ENCODE peak calls at places on chromosomes 5 and 9, in six cellular contexts. One of them, this sample, is unnamed.

GRCh38 chr9:137070201-137070905 is at the start of gene SAPCD2:
- DNase-seq in lower lobe of right lung: peak; percentile 94
- DNase-seq in MM.1S: peak; percentile 94
- DNase-seq in CD8-positive, alpha-beta T cell: peak; percentile 66
- DNase-seq in NT2/D1: peak; percentile 80
- DNase-seq in A673: peak; percentile 95
- DNase-seq in this sample: peak; percentile 89

GRCh38 chr9:93094294-93095204 is 1.5 kb upstream of the CARD19 start:
- DNase-seq in A673: peak; percentile 46
- DNase-seq in CD8-positive, alpha-beta T cell: no peak
- DNase-seq in NT2/D1: no peak
- DNase-seq in lower lobe of right lung: peak; percentile 74
- DNase-seq in MM.1S: peak; percentile 36
- DNase-seq in this sample: peak; percentile 28

GRCh38 chr5:167678457-167678856 is 613.0 kb upstream of the WWC1 start:
- DNase-seq in lower lobe of right lung: no peak
- DNase-seq in MM.1S: no peak
- DNase-seq in NT2/D1: no peak
- DNase-seq in A673: peak; percentile 26
- DNase-seq in CD8-positive, alpha-beta T cell: no peak
- DNase-seq in this sample: no peak

GRCh38 chr9:92607088-92607487 is 62.8 kb downstream of the IPPK start:
- DNase-seq in lower lobe of right lung: no peak
- DNase-seq in A673: no peak
- DNase-seq in NT2/D1: no peak
- DNase-seq in CD8-positive, alpha-beta T cell: no peak
- DNase-seq in MM.1S: peak; percentile 84
- DNase-seq in this sample: no peak

GRCh38 chr9:19554518-19554917 is 145.7 kb downstream of the ACER2 start:
- DNase-seq in NT2/D1: no peak
- DNase-seq in lower lobe of right lung: no peak
- DNase-seq in CD8-positive, alpha-beta T cell: no peak
- DNase-seq in MM.1S: no peak
- DNase-seq in A673: no peak
- DNase-seq in this sample: no peak

GRCh38 chr9:30299126-30299780 is 2085.2 kb upstream of the ACO1 start:
- DNase-seq in MM.1S: no peak
- DNase-seq in A673: no peak
- DNase-seq in lower lobe of right lung: no peak
- DNase-seq in NT2/D1: no peak
- DNase-seq in CD8-positive, alpha-beta T cell: no peak
- DNase-seq in this sample: no peak

GRCh38 chr9:96449844-96450612 is at the start of gene HABP4:
- DNase-seq in NT2/D1: peak; percentile 93
- DNase-seq in MM.1S: peak; percentile 95
- DNase-seq in lower lobe of right lung: peak; percentile 98
- DNase-seq in CD8-positive, alpha-beta T cell: peak; percentile 89
- DNase-seq in A673: peak; percentile 96
- DNase-seq in this sample: peak; percentile 91

GRCh38 chr9:86943871-86944240 is 3.5 kb downstream of the GAS1 start:
- DNase-seq in CD8-positive, alpha-beta T cell: no peak
- DNase-seq in A673: no peak
- DNase-seq in lower lobe of right lung: no peak
- DNase-seq in MM.1S: no peak
- DNase-seq in NT2/D1: no peak
- DNase-seq in this sample: no peak

GRCh38 chr5:39765381-39765780 is 340.6 kb upstream of the DAB2 start:
- DNase-seq in lower lobe of right lung: no peak
- DNase-seq in CD8-positive, alpha-beta T cell: no peak
- DNase-seq in A673: no peak
- DNase-seq in NT2/D1: no peak
- DNase-seq in MM.1S: no peak
- DNase-seq in this sample: no peak

GRCh38 chr5:107553063-107553676 is 117.6 kb downstream of the EFNA5 start:
- DNase-seq in lower lobe of right lung: no peak
- DNase-seq in A673: peak; percentile 66
- DNase-seq in CD8-positive, alpha-beta T cell: no peak
- DNase-seq in NT2/D1: no peak
- DNase-seq in MM.1S: no peak
- DNase-seq in this sample: no peak

GRCh38 chr9:117092582-117092981 is 322.3 kb downstream of the ASTN2 start:
- DNase-seq in lower lobe of right lung: no peak
- DNase-seq in MM.1S: no peak
- DNase-seq in A673: no peak
- DNase-seq in NT2/D1: no peak
- DNase-seq in CD8-positive, alpha-beta T cell: no peak
- DNase-seq in this sample: no peak

GRCh38 chr9:127495884-127496555 is 44.7 kb downstream of the LRSAM1 start:
- DNase-seq in A673: peak; percentile 34
- DNase-seq in MM.1S: no peak
- DNase-seq in CD8-positive, alpha-beta T cell: no peak
- DNase-seq in NT2/D1: no peak
- DNase-seq in lower lobe of right lung: no peak
- DNase-seq in this sample: no peak

GRCh38 chr9:94802795-94803194 is 76.3 kb downstream of the AOPEP start:
- DNase-seq in NT2/D1: no peak
- DNase-seq in A673: peak; percentile 13
- DNase-seq in MM.1S: peak; percentile 33
- DNase-seq in lower lobe of right lung: no peak
- DNase-seq in CD8-positive, alpha-beta T cell: no peak
- DNase-seq in this sample: no peak

GRCh38 chr5:943874-944620 is 51.4 kb downstream of the TRIP13 start:
- DNase-seq in lower lobe of right lung: no peak
- DNase-seq in MM.1S: no peak
- DNase-seq in CD8-positive, alpha-beta T cell: no peak
- DNase-seq in NT2/D1: no peak
- DNase-seq in A673: no peak
- DNase-seq in this sample: no peak

GRCh38 chr9:105146677-105147076 is 97.8 kb upstream of the SLC44A1 start:
- DNase-seq in MM.1S: no peak
- DNase-seq in CD8-positive, alpha-beta T cell: no peak
- DNase-seq in A673: no peak
- DNase-seq in lower lobe of right lung: no peak
- DNase-seq in NT2/D1: no peak
- DNase-seq in this sample: no peak

GRCh38 chr5:59766394-59766793 is 127.1 kb downstream of the PDE4D start:
- DNase-seq in MM.1S: no peak
- DNase-seq in CD8-positive, alpha-beta T cell: no peak
- DNase-seq in NT2/D1: no peak
- DNase-seq in lower lobe of right lung: peak; percentile 47
- DNase-seq in A673: no peak
- DNase-seq in this sample: no peak

GRCh38 chr5:133247881-133248642 is 196.2 kb downstream of the HSPA4 start:
- DNase-seq in CD8-positive, alpha-beta T cell: no peak
- DNase-seq in MM.1S: no peak
- DNase-seq in lower lobe of right lung: peak; percentile 37
- DNase-seq in NT2/D1: peak; percentile 56
- DNase-seq in A673: no peak
- DNase-seq in this sample: no peak

GRCh38 chr9:94139672-94140417 is 55.6 kb downstream of the PTPDC1 start:
- DNase-seq in MM.1S: no peak
- DNase-seq in lower lobe of right lung: peak; percentile 75
- DNase-seq in CD8-positive, alpha-beta T cell: no peak
- DNase-seq in NT2/D1: no peak
- DNase-seq in A673: peak; percentile 62
- DNase-seq in this sample: no peak

GRCh38 chr5:176564002-176564401 is 14.9 kb downstream of the CDHR2 start:
- DNase-seq in NT2/D1: no peak
- DNase-seq in lower lobe of right lung: no peak
- DNase-seq in CD8-positive, alpha-beta T cell: no peak
- DNase-seq in A673: no peak
- DNase-seq in MM.1S: no peak
- DNase-seq in this sample: no peak

GRCh38 chr5:141402553-141403328 is at the start of gene PCDHGA9:
- DNase-seq in MM.1S: peak; percentile 23
- DNase-seq in A673: peak; percentile 25
- DNase-seq in NT2/D1: no peak
- DNase-seq in lower lobe of right lung: no peak
- DNase-seq in CD8-positive, alpha-beta T cell: no peak
- DNase-seq in this sample: peak; percentile 27

GRCh38 chr5:68272289-68272688 is 56.7 kb downstream of the PIK3R1 start:
- DNase-seq in CD8-positive, alpha-beta T cell: no peak
- DNase-seq in A673: peak; percentile 54
- DNase-seq in NT2/D1: no peak
- DNase-seq in lower lobe of right lung: no peak
- DNase-seq in MM.1S: peak; percentile 29
- DNase-seq in this sample: no peak

GRCh38 chr5:10091701-10092100 is 158.0 kb downstream of the ATPSCKMT start:
- DNase-seq in MM.1S: no peak
- DNase-seq in NT2/D1: no peak
- DNase-seq in A673: no peak
- DNase-seq in CD8-positive, alpha-beta T cell: no peak
- DNase-seq in lower lobe of right lung: no peak
- DNase-seq in this sample: no peak

GRCh38 chr5:40784027-40784653 is 14.0 kb downstream of the PRKAA1 start:
- DNase-seq in A673: no peak
- DNase-seq in NT2/D1: no peak
- DNase-seq in lower lobe of right lung: no peak
- DNase-seq in MM.1S: no peak
- DNase-seq in CD8-positive, alpha-beta T cell: no peak
- DNase-seq in this sample: no peak

GRCh38 chr9:125360621-125361020 is 99.0 kb downstream of the GAPVD1 start:
- DNase-seq in lower lobe of right lung: no peak
- DNase-seq in A673: no peak
- DNase-seq in CD8-positive, alpha-beta T cell: no peak
- DNase-seq in NT2/D1: no peak
- DNase-seq in MM.1S: no peak
- DNase-seq in this sample: no peak

GRCh38 chr9:125356032-125356431 is 94.4 kb downstream of the GAPVD1 start:
- DNase-seq in A673: no peak
- DNase-seq in NT2/D1: no peak
- DNase-seq in MM.1S: no peak
- DNase-seq in lower lobe of right lung: no peak
- DNase-seq in CD8-positive, alpha-beta T cell: no peak
- DNase-seq in this sample: no peak

GRCh38 chr9:125359011-125359410 is 97.4 kb downstream of the GAPVD1 start:
- DNase-seq in lower lobe of right lung: no peak
- DNase-seq in MM.1S: no peak
- DNase-seq in A673: no peak
- DNase-seq in NT2/D1: no peak
- DNase-seq in CD8-positive, alpha-beta T cell: no peak
- DNase-seq in this sample: no peak

DNA sequence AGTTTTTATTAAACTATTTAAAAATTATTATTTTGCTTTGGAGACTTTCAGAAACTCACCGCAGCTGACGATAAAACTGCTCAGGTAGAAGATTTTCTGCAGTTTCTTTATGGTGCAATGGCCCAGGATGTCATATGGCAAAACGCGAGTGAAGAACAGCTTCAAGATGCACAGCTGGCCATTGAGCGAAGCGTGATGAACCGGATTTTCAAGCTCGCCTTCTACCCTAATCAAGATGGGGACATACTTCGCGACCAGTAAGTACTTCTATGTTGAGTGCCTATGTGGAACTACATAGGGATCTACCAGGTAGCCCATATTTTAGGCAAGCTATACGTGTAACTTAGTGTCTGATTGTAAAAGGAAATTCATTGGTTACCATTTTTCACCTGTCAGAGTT is 94.0 kb downstream of the GAPVD1 start:
- DNase-seq in CD8-positive, alpha-beta T cell: no peak
- DNase-seq in MM.1S: no peak
- DNase-seq in lower lobe of right lung: no peak
- DNase-seq in A673: no peak
- DNase-seq in NT2/D1: no peak
- DNase-seq in this sample: no peak
- H3K36me3 ChIP-seq in CD8-positive, alpha-beta T cell: peaks cover 45% of the 10 kb centered on the region
- H3K36me3 ChIP-seq in MM.1S: peaks cover 1% of the 10 kb centered on the region
- H3K36me3 ChIP-seq in lower lobe of right lung: peaks cover 100% of the 10 kb centered on the region
- H3K36me3 ChIP-seq in A673: peaks cover 56% of the 10 kb centered on the region
- H3K36me3 ChIP-seq in NT2/D1: peaks cover 77% of the 10 kb centered on the region
- H3K36me3 ChIP-seq in this sample: peaks cover 86% of the 10 kb centered on the region

DNA sequence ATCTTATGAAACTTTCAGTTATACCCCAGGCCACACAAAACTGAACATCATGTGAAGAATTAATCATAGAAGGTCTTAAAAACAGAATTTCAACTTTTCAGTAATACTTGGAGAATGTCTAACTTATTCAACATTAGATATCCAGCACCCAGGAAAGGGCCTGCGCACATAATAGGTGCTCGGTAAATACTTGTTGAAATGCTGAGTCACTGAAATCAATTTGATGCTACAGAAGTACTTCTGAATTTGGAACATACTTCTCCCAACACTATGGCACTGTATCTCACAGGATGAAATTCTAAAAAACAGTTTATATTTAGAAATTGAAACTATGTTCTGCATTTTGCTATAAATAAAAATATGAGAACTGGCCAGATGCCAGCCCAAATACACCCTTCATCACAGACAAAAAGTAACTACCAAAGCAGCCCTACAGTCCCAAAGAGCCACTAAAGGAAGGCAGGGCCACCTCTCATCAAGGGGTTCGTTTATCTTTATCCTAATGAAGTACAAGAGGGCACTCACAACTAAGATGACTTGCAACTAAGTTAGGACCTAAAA is 26.5 kb downstream of the MRPS27 start:
- DNase-seq in CD8-positive, alpha-beta T cell: no peak
- DNase-seq in MM.1S: peak; percentile 82
- DNase-seq in NT2/D1: no peak
- DNase-seq in A673: no peak
- DNase-seq in lower lobe of right lung: no peak
- DNase-seq in this sample: no peak
- H3K36me3 ChIP-seq in CD8-positive, alpha-beta T cell: peaks cover 8% of the 10 kb centered on the region
- H3K36me3 ChIP-seq in MM.1S: no peaks in the 10 kb centered on the region
- H3K36me3 ChIP-seq in NT2/D1: peaks cover 74% of the 10 kb centered on the region
- H3K36me3 ChIP-seq in A673: peaks cover 38% of the 10 kb centered on the region
- H3K36me3 ChIP-seq in lower lobe of right lung: peaks cover 30% of the 10 kb centered on the region
- H3K36me3 ChIP-seq in this sample: peaks cover 65% of the 10 kb centered on the region

GRCh38 chr5:169745441-169746146 is 108.5 kb downstream of the DOCK2 start:
- DNase-seq in CD8-positive, alpha-beta T cell: no peak
- DNase-seq in NT2/D1: no peak
- DNase-seq in lower lobe of right lung: no peak
- DNase-seq in MM.1S: no peak
- DNase-seq in A673: no peak
- DNase-seq in this sample: no peak
- H3K36me3 ChIP-seq in CD8-positive, alpha-beta T cell: peaks cover 73% of the 10 kb centered on the region
- H3K36me3 ChIP-seq in NT2/D1: no peaks in the 10 kb centered on the region
- H3K36me3 ChIP-seq in lower lobe of right lung: peaks cover 8% of the 10 kb centered on the region
- H3K36me3 ChIP-seq in MM.1S: no peaks in the 10 kb centered on the region
- H3K36me3 ChIP-seq in A673: no peaks in the 10 kb centered on the region
- H3K36me3 ChIP-seq in this sample: peaks cover 95% of the 10 kb centered on the region

GRCh38 chr9:124493218-124493617 is 14.0 kb downstream of the NR5A1 start:
- DNase-seq in A673: no peak
- DNase-seq in NT2/D1: no peak
- DNase-seq in CD8-positive, alpha-beta T cell: no peak
- DNase-seq in MM.1S: no peak
- DNase-seq in lower lobe of right lung: no peak
- DNase-seq in this sample: no peak

GRCh38 chr9:124492818-124493217 is 14.4 kb downstream of the NR5A1 start:
- DNase-seq in CD8-positive, alpha-beta T cell: no peak
- DNase-seq in NT2/D1: no peak
- DNase-seq in A673: no peak
- DNase-seq in lower lobe of right lung: no peak
- DNase-seq in MM.1S: no peak
- DNase-seq in this sample: no peak

GRCh38 chr9:124489222-124489621 is 18.0 kb downstream of the NR5A1 start:
- DNase-seq in lower lobe of right lung: no peak
- DNase-seq in A673: no peak
- DNase-seq in NT2/D1: no peak
- DNase-seq in CD8-positive, alpha-beta T cell: no peak
- DNase-seq in MM.1S: no peak
- DNase-seq in this sample: no peak

GRCh38 chr9:124489974-124490373 is 17.2 kb downstream of the NR5A1 start:
- DNase-seq in CD8-positive, alpha-beta T cell: no peak
- DNase-seq in NT2/D1: no peak
- DNase-seq in MM.1S: no peak
- DNase-seq in lower lobe of right lung: no peak
- DNase-seq in A673: no peak
- DNase-seq in this sample: no peak

GRCh38 chr9:124491049-124491975 is 15.9 kb downstream of the NR5A1 start:
- DNase-seq in CD8-positive, alpha-beta T cell: no peak
- DNase-seq in lower lobe of right lung: no peak
- DNase-seq in MM.1S: no peak
- DNase-seq in A673: no peak
- DNase-seq in NT2/D1: no peak
- DNase-seq in this sample: no peak
- H3K36me3 ChIP-seq in CD8-positive, alpha-beta T cell: no peaks in the 10 kb centered on the region
- H3K36me3 ChIP-seq in lower lobe of right lung: no peaks in the 10 kb centered on the region
- H3K36me3 ChIP-seq in MM.1S: no peaks in the 10 kb centered on the region
- H3K36me3 ChIP-seq in A673: no peaks in the 10 kb centered on the region
- H3K36me3 ChIP-seq in NT2/D1: no peaks in the 10 kb centered on the region
- H3K36me3 ChIP-seq in this sample: no peaks in the 10 kb centered on the region

This sample was measured in DND-41.